ENCODE peak calls at places on chromosomes 4 and X, in eight cellular contexts. J, L, C, M, E, S, U and Y are unnamed samples.

GRCh38 chr4:85777908-85778808 is 303.2 kb downstream of the ARHGAP24 start:
- DNase-seq in J (no peak), L (no peak), C (no peak), M (no peak), E (no peak), S (no peak), U (peak; percentile 27), Y (no peak)

GRCh38 chr4:182179105-182179504 is 64.1 kb upstream of the TENM3 start:
- DNase-seq in J (no peak), L (no peak), C (no peak), M (peak; percentile 55), E (no peak), S (peak; percentile 24), U (no peak), Y (no peak)

GRCh38 chr4:13126976-13127910 is 356.9 kb downstream of the RAB28 start:
- DNase-seq in J (no peak), L (no peak), C (no peak), M (no peak), E (no peak), S (no peak), U (no peak), Y (no peak)

GRCh38 chr4:114673306-114673705 is 74.7 kb downstream of the UGT8 start:
- DNase-seq in J (no peak), L (no peak), C (no peak), M (no peak), E (no peak), S (no peak), U (no peak), Y (no peak)

GRCh38 chr4:35364321-35364870 is 879.9 kb downstream of the ARAP2 start:
- DNase-seq in J (no peak), L (peak; percentile 38), C (no peak), M (no peak), E (no peak), S (no peak), U (no peak), Y (no peak)

GRCh38 chrX:150544835-150545790 is 23.3 kb upstream of the MTM1 start:
- DNase-seq in J (no peak), L (no peak), C (no peak), M (no peak), E (no peak), S (no peak), U (no peak), Y (no peak)

GRCh38 chrX:8273451-8273894 is 102.4 kb upstream of the VCX2 start:
- DNase-seq in J (no peak), L (no peak), C (no peak), M (no peak), E (no peak), S (no peak), U (no peak), Y (no peak)

GRCh38 chrX:16930392-16930791 is 16.1 kb upstream of the REPS2 start:
- DNase-seq in J (no peak), L (no peak), C (no peak), M (peak; percentile 47), E (no peak), S (no peak), U (no peak), Y (no peak)

GRCh38 chr4:182839256-182839655 is 77.9 kb downstream of the DCTD start:
- DNase-seq in J (no peak), L (no peak), C (no peak), M (no peak), E (no peak), S (no peak), U (no peak), Y (no peak)

GRCh38 chr4:140052050-140052449 is 101.9 kb downstream of the MAML3 start:
- DNase-seq in J (peak; percentile 51), L (peak; percentile 61), C (peak; percentile 47), M (peak; percentile 58), E (peak; percentile 48), S (peak; percentile 29), U (no peak), Y (peak; percentile 41)

GRCh38 chrX:15087747-15088146 is 182.1 kb downstream of the ASB9 start:
- DNase-seq in J (no peak), L (no peak), C (no peak), M (no peak), E (no peak), S (no peak), U (no peak), Y (no peak)

GRCh38 chr4:173527103-173527876 is 2.7 kb downstream of the HAND2 start:
- DNase-seq in J (no peak), L (no peak), C (no peak), M (no peak), E (no peak), S (no peak), U (no peak), Y (no peak)

GRCh38 chr4:25949166-25949748 is 35.2 kb downstream of the SMIM20 start:
- DNase-seq in J (peak; percentile 44), L (no peak), C (no peak), M (peak; percentile 16), E (no peak), S (no peak), U (no peak), Y (no peak)

GRCh38 chr4:26452565-26453531 is 37.4 kb downstream of the CCKAR start:
- DNase-seq in J (no peak), L (no peak), C (no peak), M (no peak), E (no peak), S (no peak), U (no peak), Y (no peak)

GRCh38 chrX:130091976-130092522 is 18.2 kb downstream of the ELF4 start:
- DNase-seq in J (no peak), L (peak; percentile 62), C (peak; percentile 28), M (no peak), E (no peak), S (no peak), U (peak; percentile 87), Y (no peak)
- TF ChIP-seq CTCF in J (no peak), L (no peak), C (no peak), M (no peak), E (no peak), S (no peak), U (peak; percentile 14), Y (no peak)

GRCh38 chr4:143558286-143558685 is 44.8 kb downstream of the SMARCA5 start:
- DNase-seq in J (no peak), L (no peak), C (no peak), M (no peak), E (no peak), S (peak; percentile 2), U (no peak), Y (no peak)

GRCh38 chr4:143558823-143559756 is 45.6 kb downstream of the SMARCA5 start:
- DNase-seq in J (peak; percentile 63), L (peak; percentile 82), C (peak; percentile 54), M (peak; percentile 66), E (peak; percentile 52), S (peak; percentile 41), U (peak; percentile 69), Y (peak; percentile 44)

GRCh38 chr4:143555676-143556075 is 42.2 kb downstream of the SMARCA5 start:
- DNase-seq in J (no peak), L (no peak), C (no peak), M (no peak), E (no peak), S (no peak), U (no peak), Y (no peak)

GRCh38 chr4:143564472-143564871 is 51.0 kb downstream of the SMARCA5 start:
- DNase-seq in J (no peak), L (no peak), C (no peak), M (no peak), E (no peak), S (no peak), U (no peak), Y (no peak)

GRCh38 chr4:143559757-143560147 is 46.2 kb downstream of the SMARCA5 start:
- DNase-seq in J (no peak), L (no peak), C (no peak), M (no peak), E (no peak), S (no peak), U (peak; percentile 25), Y (no peak)
- TF ChIP-seq CTCF in J (no peak), L (no peak), C (no peak), M (no peak), E (no peak), S (no peak), U (no peak), Y (no peak)

GRCh38 chr4:151014521-151015457 is at the start of gene LRBA:
- DNase-seq in J (peak; percentile 74), L (peak; percentile 72), C (peak; percentile 67), M (peak; percentile 39), E (peak; percentile 41), S (peak; percentile 24), U (peak; percentile 76), Y (peak; percentile 60)
- TF ChIP-seq CTCF in J (no peak), L (no peak), C (no peak), M (no peak), E (no peak), S (no peak), U (no peak), Y (no peak)

DNA sequence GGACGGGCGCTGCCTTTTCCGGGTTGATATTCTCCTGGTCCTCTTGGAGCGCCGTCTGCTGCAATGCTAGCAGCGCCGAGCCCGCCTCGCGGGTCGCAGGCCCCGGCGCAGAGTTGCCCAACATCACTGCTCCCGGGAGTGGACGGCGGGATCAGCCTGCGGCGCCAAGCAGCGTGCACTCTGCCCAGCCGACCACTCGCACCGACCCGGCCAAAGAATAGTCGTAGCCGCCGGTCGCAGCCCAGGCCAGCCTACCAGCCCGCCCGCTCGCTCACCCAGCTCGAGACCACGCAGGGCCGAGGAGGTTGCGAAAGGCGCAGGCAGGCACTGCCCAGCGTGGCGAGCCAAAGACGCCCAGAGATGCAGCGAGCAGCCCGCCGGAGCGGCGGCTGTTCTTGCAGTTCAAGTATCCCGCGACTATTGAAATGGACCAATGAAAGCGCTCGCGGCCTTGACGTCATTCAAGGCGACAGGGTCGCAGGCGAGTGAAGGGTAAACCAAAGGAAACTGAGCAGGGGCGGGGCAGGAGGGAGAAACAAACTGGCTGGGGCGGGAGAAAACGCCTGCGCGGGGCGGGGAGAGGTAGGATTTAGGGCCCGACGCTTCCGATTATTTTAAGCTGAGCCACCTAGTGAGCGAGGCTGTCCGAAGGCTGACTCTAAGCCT is at the start of gene CCNA2:
- DNase-seq in J (peak; percentile 96), L (peak; percentile 97), C (peak; percentile 96), M (peak; percentile 97), E (peak; percentile 98), S (peak; percentile 96), U (peak; percentile 91), Y (peak; percentile 98)
- TF ChIP-seq CTCF in J (no peak), L (no peak), C (peak; percentile 19), M (no peak), E (no peak), S (no peak), U (no peak), Y (no peak)

GRCh38 chrX:132614297-132614696 is 125.5 kb upstream of the MBNL3 start:
- DNase-seq in J (peak; percentile 2), L (no peak), C (no peak), M (peak; percentile 8), E (no peak), S (no peak), U (no peak), Y (no peak)
- TF ChIP-seq CTCF in J (no peak), L (no peak), C (no peak), M (peak; percentile 24), E (no peak), S (peak; percentile 36), U (no peak), Y (no peak)